ENCODE peak calls at places on chromosomes 4 and X, in five cellular contexts. U is IMR-90, K is mammary epithelial cell, A is ovary, R is BE2C. E is an unnamed sample. For H3K36me3 and H3K4me1, the result is how much of the 10 kb centered on the place peaks cover.

GRCh38 chr4:22744478-22745062 is 51.8 kb downstream of the GBA3 start:
- DNase-seq in R (no peak), U (no peak), K (no peak), A (no peak), E (no peak)

GRCh38 chr4:159281781-159282180 is 178.9 kb downstream of the RAPGEF2 start:
- DNase-seq in K (peak), U (peak), R (no peak), A (no peak), E (no peak)

GRCh38 chrX:31353095-31353494 is 281.3 kb upstream of the FTHL17 start:
- DNase-seq in K (peak), A (no peak), R (no peak), U (peak), E (peak)

GRCh38 chr4:68582339-68582717 is 6.2 kb upstream of the UGT2B17 start:
- DNase-seq in U (no peak), A (no peak), R (no peak), K (no peak), E (no peak)

GRCh38 chrX:150099316-150099715 is 161.0 kb upstream of the EOLA2 start:
- DNase-seq in A (no peak), R (no peak), K (no peak), U (no peak), E (no peak)

GRCh38 chr4:122500852-122501501 is 44.5 kb upstream of the IL2 start:
- DNase-seq in R (no peak), U (no peak), A (no peak), K (no peak), E (no peak)

GRCh38 chr4:141350122-141350904 is 129.6 kb downstream of the ZNF330 start:
- DNase-seq in R (no peak), U (peak), K (peak), A (no peak), E (peak)

GRCh38 chr4:7784131-7784870 is 155.4 kb downstream of the AFAP1 start:
- DNase-seq in R (no peak), K (no peak), U (no peak), A (no peak), E (no peak)

GRCh38 chrX:39011454-39012204 is 210.4 kb downstream of the MID1IP1 start:
- DNase-seq in A (no peak), U (no peak), K (peak), R (no peak), E (peak)

GRCh38 chr4:7040760-7041159 is 2.4 kb upstream of the TADA2B start:
- DNase-seq in K (no peak), R (no peak), A (no peak), U (no peak), E (no peak)

GRCh38 chrX:154368630-154369452 is 5.6 kb downstream of the FLNA start:
- DNase-seq in R (peak), K (peak), A (peak), U (peak), E (peak)

GRCh38 chr4:182809417-182810102 is 107.6 kb downstream of the DCTD start:
- DNase-seq in K (no peak), A (no peak), U (no peak), R (no peak), E (no peak)

GRCh38 chrX:154036513-154036912 is 16.8 kb upstream of the IRAK1 start:
- DNase-seq in K (no peak), A (no peak), R (no peak), U (no peak), E (no peak)

GRCh38 chr4:1167244-1167949 is 5.0 kb downstream of the SPON2 start:
- DNase-seq in R (peak), K (peak), A (peak), U (peak), E (peak)

GRCh38 chrX:42090395-42090794 is 167.0 kb upstream of the CASK start:
- DNase-seq in U (no peak), K (no peak), A (no peak), R (no peak), E (no peak)

GRCh38 chr4:138110815-138111214 is 131.3 kb downstream of the SLC7A11 start:
- DNase-seq in U (peak), R (no peak), A (no peak), K (peak), E (no peak)

GRCh38 chrX:44245730-44246129 is 97.7 kb downstream of the EFHC2 start:
- DNase-seq in A (no peak), R (no peak), U (no peak), K (no peak), E (no peak)

GRCh38 chr4:153447175-153447887 is 18.8 kb upstream of the TMEM131L start:
- DNase-seq in R (no peak), A (no peak), K (no peak), U (peak), E (peak)

GRCh38 chr4:75251547-75251946 is 262.7 kb downstream of the RCHY1 start:
- DNase-seq in U (no peak), K (no peak), A (no peak), R (no peak), E (no peak)

GRCh38 chr4:23005691-23006090 is 313.0 kb downstream of the GBA3 start:
- DNase-seq in A (no peak), K (no peak), U (no peak), R (no peak), E (no peak)

GRCh38 chr4:151227731-151228130 is 49.2 kb upstream of the PRSS48 start:
- DNase-seq in U (peak), A (peak), R (no peak), K (peak), E (peak)

GRCh38 chr4:150943126-150943525 is 72.0 kb downstream of the LRBA start:
- DNase-seq in K (no peak), A (no peak), R (no peak), U (no peak), E (no peak)

GRCh38 chr4:159105761-159106243 is 2.9 kb downstream of the RAPGEF2 start:
- DNase-seq in K (peak), U (peak), R (no peak), A (no peak), E (peak)

GRCh38 chrX:132023896-132024386 is 839 bp downstream of the STK26 start:
- DNase-seq in A (no peak), K (peak), U (no peak), R (no peak), E (peak)

GRCh38 chr4:114025176-114025777 is 45.8 kb upstream of the ARSJ start:
- DNase-seq in A (no peak), K (no peak), U (no peak), R (no peak), E (no peak)

GRCh38 chr4:58247792-58248191 is 1137.6 kb upstream of the IGFBP7 start:
- DNase-seq in K (no peak), A (no peak), U (no peak), R (no peak), E (no peak)

GRCh38 chr4:6019316-6020263 is 1.4 kb upstream of the C4orf50 start:
- DNase-seq in U (peak), R (peak), A (no peak), K (no peak), E (peak)

GRCh38 chrX:134184936-134185335 is 52.0 kb upstream of the CCDC160 start:
- DNase-seq in R (no peak), K (no peak), U (no peak), A (no peak), E (no peak)

GRCh38 chrX:41047878-41048534 is 37.2 kb upstream of the USP9X start:
- DNase-seq in R (no peak), K (no peak), A (no peak), U (no peak), E (no peak)

GRCh38 chr4:122703868-122704267 is 28.6 kb upstream of the BBS12 start:
- DNase-seq in K (no peak), U (no peak), R (no peak), A (no peak), E (no peak)

GRCh38 chr4:127965803-127966175 is 583 bp downstream of the ABHD18 start:
- DNase-seq in R (peak), A (no peak), U (peak), K (peak), E (peak)

DNA sequence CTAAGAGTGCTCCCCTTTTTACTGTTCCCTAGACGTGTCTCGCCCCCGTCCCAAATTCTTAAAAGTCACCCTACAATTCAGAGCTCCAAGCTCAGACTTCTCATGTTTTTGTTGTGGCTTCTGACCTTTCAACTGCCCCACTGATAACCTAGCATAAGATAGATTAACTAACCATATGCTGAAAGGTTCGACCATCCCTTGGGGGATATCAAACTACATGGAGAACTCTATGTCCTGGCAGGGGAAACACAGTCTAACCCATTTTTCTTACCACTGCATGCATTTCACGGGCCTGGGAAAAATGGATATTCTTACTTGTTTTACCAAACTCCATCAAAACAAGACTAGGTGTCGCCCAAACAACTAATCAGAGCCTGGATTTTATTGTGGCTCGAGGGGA is 236.4 kb upstream of the MID1 start:
- DNase-seq in K (no peak), R (no peak), U (no peak), A (no peak), E (no peak)
- H3K36me3 ChIP-seq in K (under half), R (under half), U (under half), A (under half), E (under half)

GRCh38 chr4:29867412-29867811 is 852.8 kb upstream of the PCDH7 start:
- DNase-seq in U (no peak), R (no peak), A (no peak), K (no peak), E (no peak)
- H3K4me3 ChIP-seq in U (no peak), R (no peak), A (no peak), K (no peak), E (no peak)

GRCh38 chrX:70479970-70480659 is 35.5 kb downstream of the DLG3 start:
- DNase-seq in K (no peak), A (no peak), U (no peak), R (no peak), E (peak)

GRCh38 chrX:70481871-70482270 is 37.2 kb downstream of the DLG3 start:
- DNase-seq in K (no peak), A (no peak), U (no peak), R (no peak), E (no peak)

GRCh38 chrX:70481424-70481823 is 36.8 kb downstream of the DLG3 start:
- DNase-seq in A (no peak), U (no peak), K (no peak), R (no peak), E (peak)

GRCh38 chrX:70479197-70479969 is 34.7 kb downstream of the DLG3 start:
- DNase-seq in K (peak), U (peak), A (no peak), R (no peak), E (peak)

GRCh38 chrX:70480660-70481018 is 36.0 kb downstream of the DLG3 start:
- DNase-seq in U (no peak), A (no peak), R (no peak), K (no peak), E (peak)
- H3K4me1 ChIP-seq in U (under half), A (under half), R (under half), K (under half), E (under half)

GRCh38 chrX:32576885-32577284 is 634.5 kb downstream of the DMD start:
- DNase-seq in A (no peak), K (no peak), U (no peak), R (no peak), E (no peak)
- H3K36me3 ChIP-seq in A (under half), K (under half), U (under half), R (under half), E (under half)

GRCh38 chr4:125368161-125368560 is 53.4 kb downstream of the FAT4 start:
- DNase-seq in R (no peak), U (peak), K (no peak), A (no peak), E (peak)
- H3K4me3 ChIP-seq in R (no peak), U (peak), K (peak), A (peak), E (peak)

DNA sequence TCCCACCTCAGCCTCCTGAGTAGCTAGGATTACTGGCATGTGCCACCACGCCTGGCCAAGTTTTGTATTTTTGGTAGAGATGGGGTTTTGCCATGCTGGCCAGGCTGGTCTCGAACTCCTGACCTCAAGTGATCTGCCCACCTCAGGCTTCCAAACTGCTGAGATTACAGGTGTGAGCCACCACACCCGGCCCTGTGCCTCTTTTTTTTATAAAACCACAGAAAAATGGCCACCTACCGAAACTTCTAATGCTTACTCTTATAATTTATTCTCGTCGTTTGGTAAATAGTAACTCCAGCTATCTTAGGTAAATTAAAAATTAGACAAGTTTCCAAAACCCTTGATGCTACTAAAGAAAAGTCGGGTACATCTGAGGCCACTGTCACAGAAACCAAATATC is 54.4 kb downstream of the IRF2 start:
- DNase-seq in A (no peak), R (no peak), K (no peak), U (no peak), E (no peak)
- H3K4me1 ChIP-seq in A (under half), R (under half), K (under half), U (under half), E (under half)

GRCh38 chr4:3516061-3516835 is 16.0 kb downstream of the LRPAP1 start:
- DNase-seq in A (no peak), U (no peak), R (peak), K (no peak), E (no peak)
- H3K36me3 ChIP-seq in A (under half), U (half or more), R (half or more), K (under half), E (half or more)

GRCh38 chr4:53476232-53477037 is 99.0 kb downstream of the FIP1L1 start:
- DNase-seq in R (no peak), K (peak), A (no peak), U (peak), E (peak)
- H3K4me3 ChIP-seq in R (no peak), K (no peak), A (no peak), U (no peak), E (peak)

GRCh38 chrX:72107320-72107719 is 24.4 kb downstream of the RTL5 start:
- DNase-seq in U (peak), K (peak), A (no peak), R (peak), E (peak)
- H3K4me1 ChIP-seq in U (under half), K (under half), A (under half), R (under half), E (under half)

GRCh38 chr4:168907119-168907698 is 102.8 kb downstream of the CBR4 start:
- DNase-seq in R (no peak), U (peak), K (no peak), A (no peak), E (no peak)

GRCh38 chr4:168908859-168909390 is 101.1 kb downstream of the CBR4 start:
- DNase-seq in K (no peak), R (no peak), U (peak), A (no peak), E (peak)

DNA sequence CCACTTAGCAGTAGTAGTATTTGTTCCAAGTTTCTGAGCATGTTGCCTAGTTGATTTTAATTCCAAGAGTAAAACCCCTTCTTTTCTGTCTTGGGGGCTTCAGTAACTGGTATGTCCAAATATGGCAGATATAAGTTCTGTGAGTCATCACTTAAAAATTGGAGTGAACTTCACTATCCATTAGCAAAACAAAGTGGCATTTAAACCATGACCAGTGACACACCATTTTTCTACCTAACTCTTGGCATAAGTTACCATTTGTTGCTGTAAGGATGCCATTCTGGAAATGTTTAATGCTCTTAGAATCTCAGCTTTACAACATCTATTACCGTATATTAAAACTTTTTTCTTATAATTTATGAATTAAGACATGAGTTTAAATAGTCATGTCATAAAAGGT is 102.0 kb downstream of the CBR4 start:
- DNase-seq in R (no peak), U (peak), A (no peak), K (no peak), E (peak)
- H3K36me3 ChIP-seq in R (under half), U (under half), A (under half), K (half or more), E (half or more)